ENCODE peak calls at places on chromosomes 12 and 14, in five cellular contexts. L is K562, K is HepG2, J is H1, N is GM12878. F is an unnamed sample.

GRCh38 chr12:6788972-6789905 is at the start of gene CD4:
- DNase-seq in K (no peak), L (no peak), J (no peak), N (no peak), F (no peak)

GRCh38 chr12:65277994-65278575 is 398 bp upstream of the MSRB3 start:
- DNase-seq in K (no peak), J (no peak), L (no peak), N (no peak), F (no peak)

GRCh38 chr12:6872073-6873048 is 742 bp downstream of the SPSB2 start:
- DNase-seq in L (peak; percentile 59), K (peak; percentile 72), N (peak; percentile 26), J (peak; percentile 98), F (peak; percentile 49)

GRCh38 chr12:122528992-122529391 is 1.9 kb downstream of the KNTC1 start:
- DNase-seq in N (no peak), J (no peak), L (no peak), K (no peak), F (no peak)

GRCh38 chr12:13222076-13222475 is 25.6 kb downstream of the EMP1 start:
- DNase-seq in N (no peak), L (no peak), J (no peak), K (no peak), F (no peak)

GRCh38 chr14:64993263-64993662 is 6.6 kb downstream of the FNTB start:
- DNase-seq in J (no peak), K (no peak), L (no peak), N (no peak), F (no peak)

GRCh38 chr14:68631691-68632590 is 160.9 kb downstream of the ZFP36L1 start:
- DNase-seq in L (no peak), N (no peak), J (peak; percentile 37), K (no peak), F (no peak)

GRCh38 chr12:54045868-54046529 is 7.6 kb upstream of the HOXC4 start:
- DNase-seq in N (no peak), J (no peak), L (no peak), K (no peak), F (no peak)

GRCh38 chr12:88383405-88383804 is 196.9 kb downstream of the KITLG start:
- DNase-seq in J (no peak), K (no peak), L (no peak), N (no peak), F (no peak)

GRCh38 chr14:85252011-85252410 is 277.9 kb upstream of the FLRT2 start:
- DNase-seq in K (no peak), J (no peak), N (no peak), L (no peak), F (no peak)

GRCh38 chr12:82931349-82932116 is 244.8 kb downstream of the TMTC2 start:
- DNase-seq in N (no peak), K (no peak), J (no peak), L (no peak), F (no peak)

GRCh38 chr12:111868676-111869588 is 26.9 kb downstream of the MAPKAPK5 start:
- DNase-seq in J (no peak), L (no peak), N (no peak), K (no peak), F (no peak)

GRCh38 chr12:112980491-112981158 is 2.3 kb downstream of the OAS2 start:
- DNase-seq in J (no peak), K (no peak), L (no peak), N (no peak), F (no peak)

GRCh38 chr12:57237653-57237951 is 8.1 kb downstream of the SHMT2 start:
- DNase-seq in N (no peak), L (no peak), J (no peak), K (no peak), F (no peak)

GRCh38 chr14:73245401-73246325 is 8.4 kb downstream of the PAPLN start:
- DNase-seq in K (no peak), J (no peak), N (no peak), L (peak; percentile 81), F (no peak)

GRCh38 chr12:132161796-132162507 is 17.7 kb downstream of the NOC4L start:
- DNase-seq in K (no peak), N (no peak), L (no peak), J (no peak), F (no peak)

GRCh38 chr12:93361159-93361919 is 16.4 kb upstream of the NUDT4 start:
- DNase-seq in N (no peak), J (no peak), L (no peak), K (no peak), F (no peak)

GRCh38 chr14:30450620-30451019 is 108.3 kb upstream of the G2E3 start:
- DNase-seq in K (no peak), N (no peak), J (no peak), L (no peak), F (no peak)

GRCh38 chr12:38823314-38823713 is 82.1 kb downstream of the CPNE8 start:
- DNase-seq in N (no peak), L (no peak), J (no peak), K (no peak), F (no peak)

GRCh38 chr14:41285193-41285748 is 321.4 kb upstream of the LRFN5 start:
- DNase-seq in K (peak; percentile 40), L (no peak), J (peak; percentile 50), N (no peak), F (no peak)

GRCh38 chr12:70686299-70686698 is 49.1 kb upstream of the PTPRB start:
- DNase-seq in L (no peak), J (no peak), K (no peak), N (no peak), F (no peak)

GRCh38 chr14:74737753-74738325 is 24.9 kb downstream of the FCF1 start:
- DNase-seq in N (no peak), K (no peak), J (no peak), L (no peak), F (no peak)

GRCh38 chr12:112317481-112317880 is 64.8 kb downstream of the HECTD4 start:
- DNase-seq in L (no peak), J (no peak), K (no peak), N (no peak), F (no peak)

GRCh38 chr14:81819910-81820309 is 286.3 kb upstream of the SEL1L start:
- DNase-seq in K (no peak), L (no peak), J (no peak), N (no peak), F (no peak)

GRCh38 chr12:75613981-75614380 is 102.6 kb upstream of the KRR1 start:
- DNase-seq in N (no peak), J (no peak), L (no peak), K (no peak), F (no peak)

GRCh38 chr12:1102088-1102487 is 111.1 kb downstream of the ERC1 start:
- DNase-seq in N (no peak), L (no peak), J (no peak), K (no peak), F (no peak)

GRCh38 chr12:1103051-1103450 is 112.0 kb downstream of the ERC1 start:
- DNase-seq in J (no peak), K (no peak), N (no peak), L (no peak), F (no peak)

GRCh38 chr12:1103632-1104031 is 112.6 kb downstream of the ERC1 start:
- DNase-seq in K (no peak), L (no peak), J (no peak), N (no peak), F (no peak)

GRCh38 chr12:1107669-1108068 is 116.6 kb downstream of the ERC1 start:
- DNase-seq in K (no peak), J (no peak), L (no peak), N (no peak), F (no peak)

DNA sequence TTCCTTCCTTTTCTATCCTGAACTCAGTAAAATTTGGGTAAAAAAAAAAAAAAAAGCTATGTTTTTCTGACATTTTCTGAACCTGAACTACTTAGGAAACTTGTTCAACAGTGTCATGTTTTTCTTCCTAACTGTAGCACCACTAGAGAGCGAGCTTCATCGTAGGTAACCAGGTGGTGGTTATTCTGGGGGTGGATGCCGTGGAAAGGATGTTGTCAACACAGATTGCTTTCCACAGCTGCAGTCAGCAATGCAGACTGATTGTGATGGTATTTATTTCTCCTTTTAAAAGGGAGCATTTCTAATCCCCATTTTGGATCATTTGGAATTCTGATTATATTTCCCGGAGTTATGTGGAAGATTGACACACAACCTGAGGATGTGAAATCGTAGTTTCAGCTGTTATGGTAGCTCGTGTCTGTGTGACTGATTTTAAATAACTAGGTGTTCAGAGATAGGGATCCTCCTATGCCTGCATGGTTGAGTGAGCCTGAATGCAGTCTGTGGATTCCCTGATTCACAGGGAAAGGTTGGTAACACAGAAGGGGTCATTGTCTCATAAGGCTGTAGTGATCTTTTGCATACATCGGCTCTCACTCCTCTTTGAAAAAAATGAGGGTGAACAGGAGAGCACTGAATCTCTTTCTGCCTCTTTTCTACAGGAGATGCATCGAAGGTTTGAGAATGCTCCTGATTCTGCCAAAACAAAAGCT is 113.2 kb downstream of the ERC1 start:
- DNase-seq in N (no peak), L (no peak), K (no peak), J (no peak), F (no peak)
- TF ChIP-seq YY1 in N (no peak), L (no peak), K (no peak), J (no peak), F (no peak)

DNA sequence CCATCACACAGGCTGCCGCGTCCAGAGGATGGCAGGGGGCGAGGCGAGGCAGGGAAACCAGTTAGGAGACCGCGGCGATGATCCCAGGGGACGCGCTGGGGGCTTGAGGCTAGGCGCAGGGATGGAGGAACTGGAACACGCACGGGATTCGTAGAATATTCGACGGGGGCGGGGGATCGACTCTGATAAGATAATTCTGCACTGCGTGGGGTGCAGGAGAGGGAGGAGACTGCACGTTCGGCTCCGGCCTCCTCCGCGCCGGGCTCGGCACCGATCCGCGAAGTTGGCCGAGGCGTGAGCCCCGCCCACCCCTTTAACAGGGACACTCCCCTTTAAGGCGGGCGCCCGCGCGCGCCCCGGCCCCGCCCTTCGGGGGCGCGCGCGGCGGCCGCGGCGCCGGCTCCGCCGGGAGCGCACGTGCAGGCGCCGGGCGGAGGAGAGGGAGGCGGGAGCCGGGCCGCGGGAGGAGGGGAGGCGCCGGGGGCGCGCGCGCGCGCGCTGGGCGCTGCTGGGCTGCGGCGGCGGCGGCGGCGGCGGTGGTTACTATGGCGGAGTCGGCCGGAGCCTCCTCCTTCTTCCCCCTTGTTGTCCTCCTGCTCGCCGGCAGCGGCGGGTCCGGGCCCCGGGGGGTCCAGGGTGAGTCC is at the start of gene ACVR1B:
- DNase-seq in J (peak; percentile 87), L (peak; percentile 92), K (peak; percentile 57), N (peak; percentile 15), F (peak; percentile 86)
- TF ChIP-seq POLR2A in J (no peak), L (no peak), K (no peak), N (no peak), F (no peak)

GRCh38 chr12:91181053-91181452 is 1.6 kb downstream of the DCN start:
- DNase-seq in N (no peak), L (no peak), J (no peak), K (no peak), F (no peak)

GRCh38 chr12:91180162-91180561 is 2.5 kb downstream of the DCN start:
- DNase-seq in N (no peak), L (no peak), K (no peak), J (no peak), F (no peak)

GRCh38 chr12:91179315-91179714 is 3.3 kb downstream of the DCN start:
- DNase-seq in K (no peak), L (no peak), J (no peak), N (no peak), F (no peak)

GRCh38 chr12:91178801-91179200 is 3.8 kb downstream of the DCN start:
- DNase-seq in N (no peak), J (no peak), L (no peak), K (no peak), F (no peak)

GRCh38 chr12:91180577-91180976 is 2.0 kb downstream of the DCN start:
- DNase-seq in L (no peak), N (no peak), K (no peak), J (no peak), F (no peak)
- TF ChIP-seq ATF3 in L (no peak), N (no peak), K (no peak), J (no peak), F (no peak)

GRCh38 chr14:56294125-56294524 is 175.9 kb downstream of the PELI2 start:
- DNase-seq in N (no peak), L (no peak), K (no peak), J (peak; percentile 58), F (no peak)
- TF ChIP-seq YY1 in N (no peak), L (no peak), K (no peak), J (no peak), F (no peak)

F was measured in HCT116.